ENCODE peak calls at places on chromosomes 16 and 17, in eight cellular contexts. Y is AG09309, W is uterus, T is GM12892, O is substantia nigra, Z is stomach, L is EH, R is Calu3. U is an unnamed sample.

GRCh38 chr16:21560462-21560861 is 38.9 kb upstream of the METTL9 start:
- DNase-seq in Y (no peak), W (no peak), T (no peak), O (no peak), Z (peak), L (no peak), R (no peak), U (no peak)

GRCh38 chr16:10098991-10099390 is 83.2 kb downstream of the GRIN2A start:
- DNase-seq in Y (no peak), W (no peak), T (no peak), O (no peak), Z (no peak), L (peak), R (no peak), U (no peak)

GRCh38 chr17:41527076-41528023 is 758 bp downstream of the KRT19 start:
- DNase-seq in Y (no peak), W (peak), T (no peak), O (no peak), Z (peak), L (no peak), R (peak), U (no peak)

GRCh38 chr17:61403846-61404701 is 4.4 kb downstream of the TBX2 start:
- DNase-seq in Y (no peak), W (no peak), T (no peak), O (no peak), Z (no peak), L (no peak), R (no peak), U (no peak)

GRCh38 chr16:23282508-23282907 is 19.6 kb upstream of the SCNN1B start:
- DNase-seq in Y (no peak), W (no peak), T (no peak), O (no peak), Z (no peak), L (no peak), R (no peak), U (no peak)

GRCh38 chr16:82011199-82011641 is at the start of gene SDR42E1:
- DNase-seq in Y (no peak), W (peak), T (peak), O (no peak), Z (peak), L (no peak), R (peak), U (no peak)

GRCh38 chr17:7380855-7381683 is at the start of gene TNK1:
- DNase-seq in Y (no peak), W (peak), T (no peak), O (no peak), Z (peak), L (no peak), R (peak), U (no peak)

GRCh38 chr17:40014375-40014980 is 762 bp upstream of the CSF3 start:
- DNase-seq in Y (no peak), W (peak), T (no peak), O (no peak), Z (no peak), L (peak), R (peak), U (no peak)

GRCh38 chr16:62253926-62254325 is 217.7 kb upstream of the CDH8 start:
- DNase-seq in Y (no peak), W (no peak), T (no peak), O (no peak), Z (no peak), L (no peak), R (no peak), U (no peak)

GRCh38 chr17:61279476-61280145 is 120.0 kb upstream of the TBX2 start:
- DNase-seq in Y (no peak), W (no peak), T (no peak), O (no peak), Z (no peak), L (peak), R (no peak), U (no peak)

GRCh38 chr16:53282975-53283946 is 151.0 kb upstream of the RBL2 start:
- DNase-seq in Y (peak), W (no peak), T (no peak), O (no peak), Z (no peak), L (peak), R (peak), U (peak)

GRCh38 chr16:31094088-31094423 is 541 bp downstream of the VKORC1 start:
- DNase-seq in Y (no peak), W (no peak), T (no peak), O (no peak), Z (no peak), L (no peak), R (peak), U (no peak)